ENCODE peak calls at places on chromosome 6, in nine cellular contexts. One of them, this sample, is unnamed.

GRCh38 chr6:53335224-53335994 is 13.3 kb downstream of the ELOVL5 start:
- DNase-seq in gastrocnemius medialis: no peak
- DNase-seq in body of pancreas: no peak
- DNase-seq in right atrium auricular region: no peak
- DNase-seq in left ventricle myocardium inferior: no peak
- DNase-seq in CD8-positive, alpha-beta memory T cell: peak; percentile 64
- DNase-seq in tibial artery: no peak
- DNase-seq in MM.1S: peak; percentile 77
- DNase-seq in brain microvascular endothelial cell: no peak
- DNase-seq in this sample: no peak

GRCh38 chr6:159729598-159729997 is 2.3 kb downstream of the WTAP start:
- DNase-seq in gastrocnemius medialis: peak; percentile 72
- DNase-seq in body of pancreas: no peak
- DNase-seq in right atrium auricular region: no peak
- DNase-seq in left ventricle myocardium inferior: no peak
- DNase-seq in CD8-positive, alpha-beta memory T cell: no peak
- DNase-seq in tibial artery: no peak
- DNase-seq in MM.1S: no peak
- DNase-seq in brain microvascular endothelial cell: no peak
- DNase-seq in this sample: peak; percentile 50

GRCh38 chr6:69138173-69138572 is 503.1 kb downstream of the ADGRB3 start:
- DNase-seq in gastrocnemius medialis: no peak
- DNase-seq in body of pancreas: no peak
- DNase-seq in right atrium auricular region: no peak
- DNase-seq in left ventricle myocardium inferior: no peak
- DNase-seq in CD8-positive, alpha-beta memory T cell: no peak
- DNase-seq in tibial artery: no peak
- DNase-seq in MM.1S: no peak
- DNase-seq in brain microvascular endothelial cell: peak; percentile 42
- DNase-seq in this sample: no peak

GRCh38 chr6:4426916-4427315 is 291.5 kb upstream of the ECI2 start:
- DNase-seq in gastrocnemius medialis: no peak
- DNase-seq in body of pancreas: no peak
- DNase-seq in right atrium auricular region: no peak
- DNase-seq in left ventricle myocardium inferior: no peak
- DNase-seq in CD8-positive, alpha-beta memory T cell: no peak
- DNase-seq in tibial artery: no peak
- DNase-seq in MM.1S: no peak
- DNase-seq in brain microvascular endothelial cell: no peak
- DNase-seq in this sample: no peak

GRCh38 chr6:129665555-129665954 is 44.4 kb downstream of the ARHGAP18 start:
- DNase-seq in gastrocnemius medialis: no peak
- DNase-seq in body of pancreas: no peak
- DNase-seq in right atrium auricular region: no peak
- DNase-seq in left ventricle myocardium inferior: no peak
- DNase-seq in CD8-positive, alpha-beta memory T cell: no peak
- DNase-seq in tibial artery: no peak
- DNase-seq in MM.1S: no peak
- DNase-seq in brain microvascular endothelial cell: no peak
- DNase-seq in this sample: no peak

GRCh38 chr6:118843685-118844390 is 50.1 kb upstream of the ASF1A start:
- DNase-seq in gastrocnemius medialis: no peak
- DNase-seq in body of pancreas: no peak
- DNase-seq in right atrium auricular region: no peak
- DNase-seq in left ventricle myocardium inferior: no peak
- DNase-seq in CD8-positive, alpha-beta memory T cell: no peak
- DNase-seq in tibial artery: no peak
- DNase-seq in MM.1S: no peak
- DNase-seq in brain microvascular endothelial cell: peak; percentile 8
- DNase-seq in this sample: no peak

GRCh38 chr6:3566812-3567211 is 110.0 kb upstream of the SLC22A23 start:
- DNase-seq in gastrocnemius medialis: no peak
- DNase-seq in body of pancreas: no peak
- DNase-seq in right atrium auricular region: no peak
- DNase-seq in left ventricle myocardium inferior: no peak
- DNase-seq in CD8-positive, alpha-beta memory T cell: no peak
- DNase-seq in tibial artery: no peak
- DNase-seq in MM.1S: no peak
- DNase-seq in brain microvascular endothelial cell: peak; percentile 80
- DNase-seq in this sample: no peak

GRCh38 chr6:33417127-33417902 is 592 bp downstream of the CUTA start:
- DNase-seq in gastrocnemius medialis: no peak
- DNase-seq in body of pancreas: peak; percentile 29
- DNase-seq in right atrium auricular region: no peak
- DNase-seq in left ventricle myocardium inferior: no peak
- DNase-seq in CD8-positive, alpha-beta memory T cell: no peak
- DNase-seq in tibial artery: no peak
- DNase-seq in MM.1S: no peak
- DNase-seq in brain microvascular endothelial cell: peak; percentile 88
- DNase-seq in this sample: peak; percentile 14

GRCh38 chr6:67496191-67496590 is 1138.9 kb upstream of the ADGRB3 start:
- DNase-seq in gastrocnemius medialis: no peak
- DNase-seq in body of pancreas: no peak
- DNase-seq in right atrium auricular region: no peak
- DNase-seq in left ventricle myocardium inferior: no peak
- DNase-seq in CD8-positive, alpha-beta memory T cell: no peak
- DNase-seq in tibial artery: no peak
- DNase-seq in MM.1S: no peak
- DNase-seq in brain microvascular endothelial cell: no peak
- DNase-seq in this sample: no peak

GRCh38 chr6:129094147-129094546 is 211.2 kb downstream of the LAMA2 start:
- DNase-seq in gastrocnemius medialis: no peak
- DNase-seq in body of pancreas: no peak
- DNase-seq in right atrium auricular region: no peak
- DNase-seq in left ventricle myocardium inferior: no peak
- DNase-seq in CD8-positive, alpha-beta memory T cell: no peak
- DNase-seq in tibial artery: no peak
- DNase-seq in MM.1S: no peak
- DNase-seq in brain microvascular endothelial cell: no peak
- DNase-seq in this sample: no peak

GRCh38 chr6:16751251-16751946 is 9.9 kb downstream of the ATXN1 start:
- DNase-seq in gastrocnemius medialis: no peak
- DNase-seq in body of pancreas: no peak
- DNase-seq in right atrium auricular region: no peak
- DNase-seq in left ventricle myocardium inferior: no peak
- DNase-seq in CD8-positive, alpha-beta memory T cell: no peak
- DNase-seq in tibial artery: no peak
- DNase-seq in MM.1S: no peak
- DNase-seq in brain microvascular endothelial cell: no peak
- DNase-seq in this sample: no peak

GRCh38 chr6:113762611-113763010 is 94.5 kb upstream of the MARCKS start:
- DNase-seq in gastrocnemius medialis: no peak
- DNase-seq in body of pancreas: no peak
- DNase-seq in right atrium auricular region: no peak
- DNase-seq in left ventricle myocardium inferior: no peak
- DNase-seq in CD8-positive, alpha-beta memory T cell: no peak
- DNase-seq in tibial artery: no peak
- DNase-seq in MM.1S: no peak
- DNase-seq in brain microvascular endothelial cell: no peak
- DNase-seq in this sample: no peak

GRCh38 chr6:85641522-85641915 is 1.2 kb downstream of the SYNCRIP start:
- DNase-seq in gastrocnemius medialis: no peak
- DNase-seq in body of pancreas: no peak
- DNase-seq in right atrium auricular region: no peak
- DNase-seq in left ventricle myocardium inferior: no peak
- DNase-seq in CD8-positive, alpha-beta memory T cell: no peak
- DNase-seq in tibial artery: no peak
- DNase-seq in MM.1S: peak; percentile 10
- DNase-seq in brain microvascular endothelial cell: no peak
- DNase-seq in this sample: no peak

GRCh38 chr6:70599187-70599586 is 32.5 kb downstream of the SDHAF4 start:
- DNase-seq in gastrocnemius medialis: no peak
- DNase-seq in body of pancreas: no peak
- DNase-seq in right atrium auricular region: no peak
- DNase-seq in left ventricle myocardium inferior: no peak
- DNase-seq in CD8-positive, alpha-beta memory T cell: no peak
- DNase-seq in tibial artery: no peak
- DNase-seq in MM.1S: no peak
- DNase-seq in brain microvascular endothelial cell: no peak
- DNase-seq in this sample: no peak

DNA sequence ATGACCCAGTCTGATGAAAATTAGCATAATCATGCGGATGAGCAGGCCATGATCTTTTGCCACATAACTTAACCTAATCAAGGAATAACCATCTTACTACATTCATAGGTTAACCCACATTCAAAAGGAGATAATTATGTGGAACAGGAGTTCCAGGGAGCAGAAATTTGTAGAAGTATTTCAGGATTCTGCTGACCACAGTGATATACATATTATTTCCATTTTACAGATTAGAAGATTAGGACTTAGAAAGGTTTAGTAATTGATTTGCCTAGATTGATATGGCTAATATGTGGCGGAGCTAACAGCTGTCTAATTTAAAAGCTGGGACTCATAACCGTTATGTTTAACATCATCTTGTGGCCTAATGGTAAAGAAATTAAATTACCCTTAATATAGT is 485.6 kb downstream of the PHF3 start:
- DNase-seq in gastrocnemius medialis: no peak
- DNase-seq in body of pancreas: no peak
- DNase-seq in right atrium auricular region: no peak
- DNase-seq in left ventricle myocardium inferior: no peak
- DNase-seq in CD8-positive, alpha-beta memory T cell: no peak
- DNase-seq in tibial artery: no peak
- DNase-seq in MM.1S: no peak
- DNase-seq in brain microvascular endothelial cell: no peak
- DNase-seq in this sample: no peak
- H3K27ac ChIP-seq in gastrocnemius medialis: no peak overlapping the region
- H3K27ac ChIP-seq in body of pancreas: no peak overlapping the region
- H3K27ac ChIP-seq in right atrium auricular region: no peak overlapping the region
- H3K27ac ChIP-seq in left ventricle myocardium inferior: no peak overlapping the region
- H3K27ac ChIP-seq in CD8-positive, alpha-beta memory T cell: no peak overlapping the region
- H3K27ac ChIP-seq in tibial artery: no peak overlapping the region
- H3K27ac ChIP-seq in MM.1S: no peak overlapping the region
- H3K27ac ChIP-seq in brain microvascular endothelial cell: no peak overlapping the region
- H3K27ac ChIP-seq in this sample: no peak overlapping the region

GRCh38 chr6:24903681-24904080 is 32.1 kb downstream of the RIPOR2 start:
- DNase-seq in gastrocnemius medialis: no peak
- DNase-seq in body of pancreas: no peak
- DNase-seq in right atrium auricular region: no peak
- DNase-seq in left ventricle myocardium inferior: no peak
- DNase-seq in CD8-positive, alpha-beta memory T cell: no peak
- DNase-seq in tibial artery: no peak
- DNase-seq in MM.1S: no peak
- DNase-seq in brain microvascular endothelial cell: no peak
- DNase-seq in this sample: no peak
- H3K27ac ChIP-seq in gastrocnemius medialis: peak overlapping the region; percentile 87
- H3K27ac ChIP-seq in body of pancreas: no peak overlapping the region
- H3K27ac ChIP-seq in right atrium auricular region: no peak overlapping the region
- H3K27ac ChIP-seq in left ventricle myocardium inferior: no peak overlapping the region
- H3K27ac ChIP-seq in CD8-positive, alpha-beta memory T cell: no peak overlapping the region
- H3K27ac ChIP-seq in tibial artery: no peak overlapping the region
- H3K27ac ChIP-seq in MM.1S: no peak overlapping the region
- H3K27ac ChIP-seq in brain microvascular endothelial cell: no peak overlapping the region
- H3K27ac ChIP-seq in this sample: no peak overlapping the region

GRCh38 chr6:41059569-41059968 is 6.6 kb downstream of the APOBEC2 start:
- DNase-seq in gastrocnemius medialis: peak; percentile 31
- DNase-seq in body of pancreas: no peak
- DNase-seq in right atrium auricular region: no peak
- DNase-seq in left ventricle myocardium inferior: no peak
- DNase-seq in CD8-positive, alpha-beta memory T cell: no peak
- DNase-seq in tibial artery: no peak
- DNase-seq in MM.1S: no peak
- DNase-seq in brain microvascular endothelial cell: peak; percentile 5
- DNase-seq in this sample: no peak

GRCh38 chr6:41063884-41064285 is 8.3 kb downstream of the OARD1 start:
- DNase-seq in gastrocnemius medialis: peak; percentile 44
- DNase-seq in body of pancreas: no peak
- DNase-seq in right atrium auricular region: no peak
- DNase-seq in left ventricle myocardium inferior: no peak
- DNase-seq in CD8-positive, alpha-beta memory T cell: no peak
- DNase-seq in tibial artery: no peak
- DNase-seq in MM.1S: no peak
- DNase-seq in brain microvascular endothelial cell: no peak
- DNase-seq in this sample: no peak

GRCh38 chr6:41061196-41061726 is 8.3 kb downstream of the APOBEC2 start:
- DNase-seq in gastrocnemius medialis: no peak
- DNase-seq in body of pancreas: no peak
- DNase-seq in right atrium auricular region: no peak
- DNase-seq in left ventricle myocardium inferior: no peak
- DNase-seq in CD8-positive, alpha-beta memory T cell: no peak
- DNase-seq in tibial artery: no peak
- DNase-seq in MM.1S: no peak
- DNase-seq in brain microvascular endothelial cell: no peak
- DNase-seq in this sample: no peak

GRCh38 chr6:41064841-41065240 is 7.3 kb downstream of the OARD1 start:
- DNase-seq in gastrocnemius medialis: no peak
- DNase-seq in body of pancreas: peak; percentile 43
- DNase-seq in right atrium auricular region: no peak
- DNase-seq in left ventricle myocardium inferior: no peak
- DNase-seq in CD8-positive, alpha-beta memory T cell: no peak
- DNase-seq in tibial artery: no peak
- DNase-seq in MM.1S: no peak
- DNase-seq in brain microvascular endothelial cell: no peak
- DNase-seq in this sample: no peak

DNA sequence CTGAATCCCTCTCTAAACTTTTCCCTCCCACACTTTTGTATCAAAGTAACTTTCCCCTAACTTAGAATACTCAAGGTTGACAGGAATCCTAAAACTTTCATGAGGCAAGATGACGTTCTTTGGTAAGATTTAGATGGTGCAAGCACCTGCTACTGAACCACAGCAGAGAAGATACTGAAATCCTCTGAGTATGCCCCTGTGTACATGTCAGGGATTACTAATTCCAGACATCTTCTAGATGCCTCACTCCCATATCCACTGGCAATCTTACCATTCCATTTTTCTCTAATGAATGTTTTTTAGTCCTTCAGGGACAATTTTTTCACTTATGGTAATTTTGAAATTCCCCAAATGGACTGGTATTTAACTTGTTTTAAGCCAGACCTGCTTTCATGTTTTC is 9.1 kb downstream of the APOBEC2 start:
- DNase-seq in gastrocnemius medialis: no peak
- DNase-seq in body of pancreas: no peak
- DNase-seq in right atrium auricular region: no peak
- DNase-seq in left ventricle myocardium inferior: no peak
- DNase-seq in CD8-positive, alpha-beta memory T cell: no peak
- DNase-seq in tibial artery: no peak
- DNase-seq in MM.1S: no peak
- DNase-seq in brain microvascular endothelial cell: no peak
- DNase-seq in this sample: no peak
- H3K27ac ChIP-seq in gastrocnemius medialis: peak overlapping the region; percentile 97
- H3K27ac ChIP-seq in body of pancreas: peak overlapping the region; percentile 60
- H3K27ac ChIP-seq in right atrium auricular region: peak overlapping the region; percentile 40
- H3K27ac ChIP-seq in left ventricle myocardium inferior: peak overlapping the region; percentile 70
- H3K27ac ChIP-seq in CD8-positive, alpha-beta memory T cell: no peak overlapping the region
- H3K27ac ChIP-seq in tibial artery: no peak overlapping the region
- H3K27ac ChIP-seq in MM.1S: no peak overlapping the region
- H3K27ac ChIP-seq in brain microvascular endothelial cell: no peak overlapping the region
- H3K27ac ChIP-seq in this sample: no peak overlapping the region

DNA sequence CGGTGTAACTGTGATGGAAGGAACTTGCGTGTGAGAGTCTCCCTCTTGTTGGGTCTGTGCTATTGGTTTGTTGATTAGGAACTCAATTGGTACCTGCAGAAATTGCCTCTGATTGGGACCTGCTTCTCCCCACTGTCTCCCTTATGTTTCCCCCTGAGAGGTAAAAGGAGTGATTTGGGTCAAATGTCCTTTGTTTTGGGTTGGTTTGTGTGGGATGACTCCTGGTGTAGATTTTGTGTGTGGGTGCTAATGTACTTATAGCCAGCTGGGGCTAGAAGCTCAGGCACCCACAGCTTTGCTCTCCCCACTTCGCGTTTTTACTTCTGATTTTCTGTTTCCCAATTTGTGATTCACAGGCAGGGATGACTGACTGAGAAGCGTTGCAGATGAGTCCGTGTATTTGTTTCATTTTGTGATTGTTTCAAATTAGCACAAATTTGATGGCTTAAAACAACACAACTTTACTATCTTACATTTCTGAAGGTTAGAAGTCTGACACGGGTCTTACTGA is 79.1 kb downstream of the UTRN start:
- DNase-seq in gastrocnemius medialis: no peak
- DNase-seq in body of pancreas: no peak
- DNase-seq in right atrium auricular region: no peak
- DNase-seq in left ventricle myocardium inferior: no peak
- DNase-seq in CD8-positive, alpha-beta memory T cell: no peak
- DNase-seq in tibial artery: no peak
- DNase-seq in MM.1S: no peak
- DNase-seq in brain microvascular endothelial cell: no peak
- DNase-seq in this sample: no peak
- H3K27ac ChIP-seq in gastrocnemius medialis: no peak overlapping the region
- H3K27ac ChIP-seq in body of pancreas: peak overlapping the region; percentile 33
- H3K27ac ChIP-seq in right atrium auricular region: no peak overlapping the region
- H3K27ac ChIP-seq in left ventricle myocardium inferior: peak overlapping the region; percentile 41
- H3K27ac ChIP-seq in CD8-positive, alpha-beta memory T cell: no peak overlapping the region
- H3K27ac ChIP-seq in tibial artery: no peak overlapping the region
- H3K27ac ChIP-seq in MM.1S: no peak overlapping the region
- H3K27ac ChIP-seq in brain microvascular endothelial cell: no peak overlapping the region
- H3K27ac ChIP-seq in this sample: no peak overlapping the region

This sample was measured in prostate gland.